ENCODE peak calls at places on chromosomes 5 and 9, in five cellular contexts. H, O, G, Y and M are unnamed samples.
A peak's percentile ranks its signal among the peaks of the same experiment; 100 is the strongest.

GRCh38 chr5:141878186-141878770 is at the start of gene PCDH1:
- DNase-seq in H (no peak), O (no peak), Y (peak; percentile 84), G (peak; percentile 59), M (no peak)

GRCh38 chr9:137656416-137656815 is 37.6 kb downstream of the EHMT1 start:
- DNase-seq in G (peak; percentile 20), H (no peak), Y (no peak), O (no peak), M (peak; percentile 57)

GRCh38 chr9:91273853-91274552 is 87.7 kb downstream of the AUH start:
- DNase-seq in O (no peak), H (no peak), G (no peak), Y (no peak), M (no peak)

GRCh38 chr9:106843361-106843760 is 19.6 kb upstream of the ZNF462 start:
- DNase-seq in H (no peak), Y (no peak), G (no peak), O (no peak), M (no peak)

GRCh38 chr9:93156475-93157008 is 22.5 kb upstream of the NINJ1 start:
- DNase-seq in H (no peak), Y (no peak), G (no peak), O (no peak), M (no peak)

GRCh38 chr9:98195671-98196070 is 3.2 kb upstream of the CORO2A start:
- DNase-seq in G (no peak), H (no peak), Y (no peak), O (no peak), M (no peak)

GRCh38 chr5:41625571-41625970 is 115.2 kb upstream of the PLCXD3 start:
- DNase-seq in G (no peak), Y (no peak), H (no peak), O (no peak), M (no peak)

GRCh38 chr5:107815109-107815508 is 144.4 kb upstream of the EFNA5 start:
- DNase-seq in G (no peak), H (no peak), Y (no peak), O (no peak), M (no peak)

GRCh38 chr5:174183701-174184100 is 138.2 kb downstream of the NSG2 start:
- DNase-seq in O (no peak), H (no peak), Y (no peak), G (no peak), M (no peak)

GRCh38 chr5:33997331-33997983 is 10.4 kb downstream of the AMACR start:
- DNase-seq in H (peak; percentile 59), O (peak; percentile 72), Y (peak; percentile 78), G (peak; percentile 48), M (no peak)

DNA sequence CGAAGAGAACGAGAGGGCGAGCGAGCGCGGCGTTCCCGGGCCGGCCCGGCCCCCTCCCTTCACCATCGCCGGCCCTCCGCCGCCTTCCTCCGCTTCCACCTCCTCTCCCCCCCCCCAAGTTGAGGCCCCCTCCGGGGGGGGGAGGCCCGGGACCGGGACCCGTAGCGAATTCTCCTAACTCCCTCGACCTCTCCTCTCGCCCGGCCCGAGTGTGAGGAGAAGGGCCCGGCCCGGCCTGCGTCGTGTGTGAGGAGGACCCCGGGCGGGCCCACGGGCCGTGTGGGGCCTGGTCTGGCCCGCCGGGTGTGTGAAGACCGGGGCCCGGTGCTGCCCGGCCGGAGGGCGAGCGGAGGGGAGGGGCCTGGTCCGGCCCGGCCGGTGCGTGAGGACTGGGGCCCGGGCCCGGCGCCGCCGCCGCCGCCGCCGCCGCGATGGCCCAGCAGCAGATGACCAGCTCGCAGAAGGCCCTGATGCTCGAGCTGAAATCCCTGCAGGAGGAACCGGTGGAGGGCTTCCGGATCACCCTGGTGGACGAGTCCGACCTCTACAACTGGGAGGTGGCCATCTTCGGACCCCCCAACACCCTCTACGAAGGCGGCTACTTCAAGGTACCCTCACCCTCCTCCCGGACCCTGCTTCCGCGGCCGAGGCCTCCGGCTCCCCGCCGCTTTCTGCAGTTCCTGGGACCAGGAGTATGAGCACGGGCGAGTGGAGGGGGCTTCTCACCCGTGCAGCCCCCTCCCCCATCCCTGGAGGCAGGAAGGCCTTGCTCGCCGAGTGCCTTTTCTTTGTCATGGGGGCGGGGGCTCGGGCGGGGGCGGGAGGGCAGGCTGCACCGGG is 587 bp downstream of the UBE2R2 start:
- DNase-seq in Y (peak; percentile 90), G (peak; percentile 73), O (peak; percentile 25), H (no peak), M (no peak)
- TF ChIP-seq CTCF in Y (no peak), G (peak; percentile 16), O (no peak), H (peak; percentile 51), M (peak; percentile 62)

DNA sequence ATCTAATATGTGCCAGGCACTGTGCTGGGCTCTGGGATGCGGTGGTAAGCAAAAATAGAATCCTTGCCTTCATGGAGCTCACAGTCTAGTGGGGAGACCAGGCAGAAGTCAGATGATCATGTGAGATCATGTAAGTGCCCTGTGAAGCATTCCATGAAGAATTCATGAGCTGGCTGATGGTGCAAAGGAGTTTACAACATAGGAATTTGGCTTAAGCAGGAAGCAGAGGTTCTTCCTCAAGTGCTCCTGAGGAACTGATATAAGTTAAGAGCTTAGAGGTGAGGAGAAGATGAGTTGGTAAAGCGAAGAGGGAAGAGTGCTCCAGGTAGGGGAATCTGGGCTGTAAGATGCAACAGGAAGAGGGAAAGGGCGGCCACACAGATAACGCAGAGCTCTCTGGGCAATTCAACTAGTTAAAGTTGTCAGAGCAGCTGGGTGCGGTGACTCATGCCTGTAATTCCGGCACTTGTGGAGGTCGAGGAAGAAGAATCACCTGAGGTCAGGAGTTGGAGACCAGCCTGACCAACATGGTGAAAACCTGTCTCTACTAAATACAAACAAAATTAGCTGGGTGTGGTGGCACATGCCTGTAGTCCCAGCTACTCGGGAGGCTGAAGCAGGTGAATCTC is 78.5 kb upstream of the SPATA31D4 start:
- DNase-seq in Y (no peak), O (no peak), H (no peak), G (no peak), M (no peak)
- TF ChIP-seq CTCF in Y (no peak), O (no peak), H (no peak), G (no peak), M (no peak)

DNA sequence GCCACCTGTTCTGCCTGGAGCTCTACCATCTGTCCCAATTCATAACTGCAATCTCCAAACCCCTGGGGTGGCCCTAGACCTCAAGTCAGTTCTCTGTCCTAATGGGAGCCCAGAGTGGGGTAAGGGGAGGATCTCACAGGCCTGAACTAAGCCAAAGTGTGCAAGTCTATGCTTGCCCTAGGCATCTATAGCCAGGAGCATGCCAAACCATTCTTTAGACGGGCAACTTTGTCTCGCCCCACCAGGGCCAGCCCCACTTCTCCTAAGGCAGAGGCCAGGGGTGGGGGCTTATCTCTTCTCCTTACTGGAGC is 3.3 kb downstream of the ACSL6 start:
- DNase-seq in Y (peak; percentile 10), G (peak; percentile 8), H (no peak), O (no peak), M (peak; percentile 24)
- TF ChIP-seq CTCF in Y (no peak), G (no peak), H (no peak), O (no peak), M (peak; percentile 68)

DNA sequence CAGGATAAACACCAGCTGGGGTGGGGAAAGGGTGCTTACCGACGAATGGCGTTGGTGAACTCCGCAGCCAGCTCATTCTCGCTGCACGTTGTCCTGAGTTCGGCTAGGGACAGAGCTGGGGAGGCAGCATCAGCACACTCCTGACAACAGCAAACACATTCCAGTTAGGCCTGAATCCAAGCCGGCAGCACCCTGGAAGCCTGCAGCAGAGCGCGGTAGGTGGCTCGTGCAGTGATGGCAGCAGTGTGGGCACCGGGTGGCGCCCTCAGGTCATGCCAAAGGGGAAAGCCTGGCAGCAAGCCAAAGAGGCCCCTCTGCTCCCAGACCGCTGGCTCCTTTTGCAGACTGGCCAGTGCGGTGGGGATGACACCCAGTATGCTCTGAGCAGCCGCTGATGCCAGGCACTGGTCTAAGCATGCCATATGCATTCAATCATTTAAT is 66.9 kb downstream of the DCP2 start:
- DNase-seq in O (no peak), G (peak; percentile 73), H (no peak), Y (peak; percentile 63), M (no peak)
- TF ChIP-seq CTCF in O (peak; percentile 25), G (no peak), H (peak; percentile 21), Y (no peak), M (peak; percentile 65)

GRCh38 chr5:132505641-132506040 is 15.1 kb upstream of the IRF1 start:
- DNase-seq in G (no peak), Y (no peak), O (no peak), H (no peak), M (no peak)

GRCh38 chr5:132504746-132505145 is 14.2 kb upstream of the IRF1 start:
- DNase-seq in O (no peak), Y (no peak), H (no peak), G (no peak), M (no peak)

GRCh38 chr5:132510076-132510475 is 19.5 kb upstream of the IRF1 start:
- DNase-seq in H (no peak), G (no peak), O (peak; percentile 87), Y (no peak), M (no peak)

GRCh38 chr5:132503244-132503643 is 12.7 kb upstream of the IRF1 start:
- DNase-seq in Y (no peak), H (no peak), G (no peak), O (no peak), M (no peak)

GRCh38 chr5:132506094-132506692 is 15.6 kb upstream of the IRF1 start:
- DNase-seq in O (peak; percentile 85), G (no peak), H (peak; percentile 93), Y (no peak), M (no peak)
- TF ChIP-seq CTCF in O (peak; percentile 69), G (peak; percentile 49), H (peak; percentile 79), Y (peak; percentile 42), M (peak; percentile 82)

GRCh38 chr5:133773247-133774202 is 161.2 kb upstream of the FSTL4 start:
- DNase-seq in O (no peak), G (no peak), H (no peak), Y (no peak), M (no peak)
- TF ChIP-seq CTCF in O (no peak), G (no peak), H (no peak), Y (peak; percentile 17), M (no peak)

DNA sequence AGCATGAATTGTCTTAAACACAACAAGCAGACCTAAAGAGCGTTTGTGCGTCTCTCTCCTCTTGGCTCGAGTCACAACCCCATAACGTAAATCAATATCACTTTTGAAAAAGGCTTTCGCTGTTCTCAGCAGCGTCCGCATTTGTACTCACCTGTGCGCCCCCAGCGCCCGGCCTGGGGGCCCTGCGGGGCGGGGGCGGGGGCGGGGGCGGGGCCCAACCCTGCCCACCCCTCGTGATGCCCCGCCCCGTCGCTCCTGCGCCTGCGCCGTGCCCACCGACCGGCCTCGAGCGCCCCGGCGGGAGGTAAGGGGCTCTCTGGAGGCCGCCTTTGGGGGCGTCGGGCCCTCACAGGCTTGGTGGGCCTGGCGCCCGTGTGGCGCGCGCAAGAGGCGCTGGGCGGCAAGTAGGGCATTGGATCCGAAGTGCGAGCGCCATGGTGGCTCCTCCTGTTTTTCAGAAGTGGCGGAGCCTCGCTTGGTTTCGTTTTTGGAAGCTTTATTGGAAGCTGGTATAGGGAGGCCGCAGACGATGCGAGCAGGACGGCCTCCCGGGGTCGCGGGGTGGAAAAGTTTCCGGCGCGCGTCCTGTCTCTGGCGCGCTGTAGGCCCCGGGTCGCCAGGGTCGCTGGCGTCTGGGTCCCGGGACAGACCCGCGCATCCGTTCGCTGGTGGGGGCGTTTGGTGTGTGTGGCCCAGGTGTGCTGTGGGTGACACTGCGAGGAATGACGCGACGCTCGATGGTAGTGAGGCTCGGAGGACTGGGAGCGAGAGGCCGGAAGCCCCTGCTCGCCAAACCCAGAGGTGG is at the start of gene STX17:
- DNase-seq in Y (peak; percentile 92), G (peak; percentile 89), O (no peak), H (no peak), M (peak; percentile 72)
- TF ChIP-seq CTCF in Y (no peak), G (peak; percentile 27), O (no peak), H (no peak), M (peak; percentile 26)